ENCODE peak calls at places on chromosome X, in five cellular contexts. G, E, H, L and Z are unnamed samples.

GRCh38 chrX:17078031-17078730 is 131.7 kb downstream of the REPS2 start:
- DNase-seq in G (no peak), E (no peak), H (no peak), L (no peak), Z (peak; percentile 68)

GRCh38 chrX:106397788-106398538 is 213.8 kb upstream of the RADX start:
- DNase-seq in G (no peak), E (no peak), H (no peak), L (no peak), Z (no peak)

GRCh38 chrX:129726307-129727111 is 12.3 kb upstream of the XPNPEP2 start:
- DNase-seq in G (peak; percentile 42), E (peak; percentile 66), H (no peak), L (peak; percentile 65), Z (peak; percentile 29)

GRCh38 chrX:25721564-25721963 is 416.6 kb upstream of the MAGEB18 start:
- DNase-seq in G (no peak), E (no peak), H (no peak), L (no peak), Z (no peak)

GRCh38 chrX:48560681-48561080 is 13.6 kb upstream of the RBM3 start:
- DNase-seq in G (no peak), E (no peak), H (no peak), L (no peak), Z (no peak)

GRCh38 chrX:118644378-118644777 is 83.0 kb upstream of the IL13RA1 start:
- DNase-seq in G (no peak), E (no peak), H (no peak), L (no peak), Z (peak; percentile 20)

GRCh38 chrX:41781500-41781899 is 57.5 kb downstream of the GPR82 start:
- DNase-seq in G (no peak), E (no peak), H (no peak), L (no peak), Z (peak; percentile 36)

GRCh38 chrX:136192839-136193414 is 45.6 kb downstream of the FHL1 start:
- DNase-seq in G (no peak), E (no peak), H (no peak), L (no peak), Z (peak; percentile 76)

GRCh38 chrX:15576019-15576418 is 24.7 kb downstream of the ACE2 start:
- DNase-seq in G (no peak), E (no peak), H (no peak), L (no peak), Z (peak; percentile 13)

GRCh38 chrX:12138366-12139313 is at the start of gene FRMPD4:
- DNase-seq in G (no peak), E (no peak), H (no peak), L (no peak), Z (no peak)

GRCh38 chrX:101097546-101098453 is at the start of gene CENPI:
- DNase-seq in G (peak; percentile 87), E (peak; percentile 95), H (peak; percentile 95), L (peak; percentile 93), Z (peak; percentile 85)

GRCh38 chrX:139758809-139759208 is 50.8 kb upstream of the MCF2 start:
- DNase-seq in G (no peak), E (no peak), H (no peak), L (no peak), Z (no peak)

GRCh38 chrX:132184871-132185270 is 34.4 kb downstream of the RAP2C start:
- DNase-seq in G (no peak), E (no peak), H (no peak), L (no peak), Z (no peak)

GRCh38 chrX:144798972-144799371 is 448.3 kb upstream of the SPANXN1 start:
- DNase-seq in G (no peak), E (no peak), H (no peak), L (no peak), Z (no peak)

GRCh38 chrX:143536176-143536575 is 18.9 kb upstream of the SPANXN3 start:
- DNase-seq in G (no peak), E (no peak), H (no peak), L (no peak), Z (no peak)

GRCh38 chrX:106917830-106918500 is 2.2 kb upstream of the CLDN2 start:
- DNase-seq in G (no peak), E (no peak), H (peak; percentile 74), L (no peak), Z (peak; percentile 68)

GRCh38 chrX:96776966-96777365 is 92.3 kb downstream of the DIAPH2 start:
- DNase-seq in G (no peak), E (no peak), H (no peak), L (no peak), Z (peak; percentile 20)

GRCh38 chrX:112840382-112841113 is at the start of gene AMOT:
- DNase-seq in G (peak; percentile 81), E (peak; percentile 87), H (peak; percentile 90), L (peak; percentile 71), Z (peak; percentile 57)

GRCh38 chrX:51336584-51336983 is 4.0 kb downstream of the NUDT10 start:
- DNase-seq in G (peak; percentile 27), E (no peak), H (peak; percentile 3), L (no peak), Z (peak; percentile 27)

GRCh38 chrX:44314259-44314734 is 29.2 kb downstream of the EFHC2 start:
- DNase-seq in G (no peak), E (no peak), H (no peak), L (peak; percentile 29), Z (peak; percentile 57)

GRCh38 chrX:40175416-40176255 is 77.9 kb upstream of the BCOR start:
- DNase-seq in G (peak; percentile 66), E (peak; percentile 78), H (peak; percentile 86), L (peak; percentile 65), Z (no peak)

GRCh38 chrX:115968436-115969252 is 201.9 kb upstream of the AGTR2 start:
- DNase-seq in G (no peak), E (peak; percentile 59), H (no peak), L (no peak), Z (peak; percentile 8)

GRCh38 chrX:24676403-24677024 is 17.2 kb upstream of the POLA1 start:
- DNase-seq in G (no peak), E (no peak), H (peak; percentile 7), L (no peak), Z (no peak)

GRCh38 chrX:97898798-97899197 is 1015.1 kb downstream of the RPA4 start:
- DNase-seq in G (no peak), E (no peak), H (no peak), L (no peak), Z (peak; percentile 58)

GRCh38 chrX:119695535-119696050 is 2.6 kb upstream of the SEPTIN6 start:
- DNase-seq in G (no peak), E (no peak), H (no peak), L (no peak), Z (no peak)

GRCh38 chrX:23387826-23388225 is 53.2 kb downstream of the PTCHD1 start:
- DNase-seq in G (no peak), E (no peak), H (no peak), L (no peak), Z (no peak)

GRCh38 chrX:85113746-85114145 is 110.1 kb downstream of the APOOL start:
- DNase-seq in G (no peak), E (no peak), H (no peak), L (no peak), Z (no peak)

GRCh38 chrX:12988797-12989196 is 13.9 kb downstream of the TMSB4X start:
- DNase-seq in G (no peak), E (peak; percentile 60), H (no peak), L (peak; percentile 63), Z (peak; percentile 68)

GRCh38 chrX:115889121-115889890 is 281.2 kb upstream of the AGTR2 start:
- DNase-seq in G (no peak), E (no peak), H (no peak), L (no peak), Z (no peak)

GRCh38 chrX:9352683-9353430 is 112.0 kb upstream of the TBL1X start:
- DNase-seq in G (no peak), E (no peak), H (peak; percentile 71), L (peak; percentile 49), Z (peak; percentile 69)

GRCh38 chrX:46754450-46755075 is 4.4 kb downstream of the SLC9A7 start:
- DNase-seq in G (no peak), E (no peak), H (no peak), L (no peak), Z (no peak)

GRCh38 chrX:69145714-69146113 is 19.5 kb downstream of the PJA1 start:
- DNase-seq in G (no peak), E (no peak), H (no peak), L (no peak), Z (no peak)

GRCh38 chrX:69149466-69150293 is 15.6 kb downstream of the PJA1 start:
- DNase-seq in G (no peak), E (no peak), H (no peak), L (no peak), Z (no peak)

GRCh38 chrX:69145281-69145680 is 20.0 kb downstream of the PJA1 start:
- DNase-seq in G (no peak), E (no peak), H (no peak), L (no peak), Z (no peak)

GRCh38 chrX:69144854-69145253 is 20.4 kb downstream of the PJA1 start:
- DNase-seq in G (no peak), E (no peak), H (no peak), L (no peak), Z (no peak)

GRCh38 chrX:69146739-69147138 is 18.5 kb downstream of the PJA1 start:
- DNase-seq in G (no peak), E (no peak), H (no peak), L (no peak), Z (no peak)
- TF ChIP-seq CTCF in G (no peak), E (no peak), H (no peak), L (no peak), Z (no peak)

GRCh38 chrX:150366951-150367545 is 3.9 kb downstream of the MAMLD1 start:
- DNase-seq in G (no peak), E (no peak), H (no peak), L (no peak), Z (peak; percentile 64)
- H3K4me3 ChIP-seq in G (peak overlapping the region; percentile 61), E (peak overlapping the region; percentile 65), H (no peak overlapping the region), L (peak overlapping the region; percentile 67), Z (peak overlapping the region; percentile 48)

GRCh38 chrX:65920620-65921019 is 119.3 kb downstream of the VSIG4 start:
- DNase-seq in G (no peak), E (no peak), H (peak; percentile 71), L (no peak), Z (no peak)

GRCh38 chrX:65925592-65925991 is 114.3 kb downstream of the VSIG4 start:
- DNase-seq in G (no peak), E (no peak), H (no peak), L (no peak), Z (no peak)

GRCh38 chrX:65924938-65925507 is 114.9 kb downstream of the VSIG4 start:
- DNase-seq in G (no peak), E (no peak), H (no peak), L (no peak), Z (no peak)

GRCh38 chrX:65926095-65927019 is 113.5 kb downstream of the VSIG4 start:
- DNase-seq in G (no peak), E (no peak), H (peak; percentile 90), L (no peak), Z (no peak)

GRCh38 chrX:65921363-65921762 is 118.5 kb downstream of the VSIG4 start:
- DNase-seq in G (no peak), E (no peak), H (no peak), L (no peak), Z (no peak)
- H3K27ac ChIP-seq in G (no peak overlapping the region), E (no peak overlapping the region), H (peak overlapping the region; percentile 93), L (no peak overlapping the region), Z (no peak overlapping the region)

GRCh38 chrX:2609431-2610238 is 81.5 kb upstream of the CD99 start:
- DNase-seq in G (no peak), E (no peak), H (no peak), L (no peak), Z (no peak)

GRCh38 chrX:2620576-2620975 is 70.5 kb upstream of the CD99 start:
- DNase-seq in G (no peak), E (no peak), H (no peak), L (no peak), Z (no peak)

GRCh38 chrX:2610246-2611170 is 80.6 kb upstream of the CD99 start:
- DNase-seq in G (no peak), E (no peak), H (no peak), L (no peak), Z (no peak)

GRCh38 chrX:2614911-2615310 is 76.2 kb upstream of the CD99 start:
- DNase-seq in G (no peak), E (no peak), H (no peak), L (no peak), Z (peak; percentile 75)
- TF ChIP-seq CTCF in G (peak; percentile 33), E (no peak), H (peak; percentile 19), L (no peak), Z (peak; percentile 75)